ENCODE peak calls at places on chromosomes 12 and 14, in eight cellular contexts. C is brain microvascular endothelial cell; V is OCI-LY7; T is CD4-positive, alpha-beta T cell; R is AG04450; J is CD8-positive, alpha-beta memory T cell; A is IMR-90; H is ovary. U is an unnamed sample.

GRCh38 chr14:24058260-24058950 is 6.6 kb downstream of the CARMIL3 start:
- DNase-seq in R (peak; percentile 59), A (peak; percentile 64), J (peak; percentile 52), V (peak; percentile 41), H (peak; percentile 63), T (no peak), C (peak; percentile 74), U (peak; percentile 84)

GRCh38 chr12:58364389-58365086 is 423.2 kb downstream of the ATP23 start:
- DNase-seq in C (peak; percentile 98), T (no peak), A (peak; percentile 99), V (no peak), J (no peak), R (peak; percentile 97), H (no peak), U (peak; percentile 15)

GRCh38 chr12:57836442-57837375 is 9.8 kb downstream of the CTDSP2 start:
- DNase-seq in T (no peak), C (peak; percentile 80), A (peak; percentile 86), J (no peak), H (peak; percentile 93), R (peak; percentile 46), V (peak; percentile 83), U (peak; percentile 72)

GRCh38 chr12:131066886-131067490 is 113.3 kb downstream of the ADGRD1 start:
- DNase-seq in H (peak; percentile 69), C (no peak), J (no peak), V (no peak), A (no peak), R (no peak), T (no peak), U (no peak)

GRCh38 chr14:37707716-37708115 is 112.3 kb downstream of the TTC6 start:
- DNase-seq in A (peak; percentile 48), H (no peak), T (no peak), J (no peak), C (no peak), R (no peak), V (no peak), U (no peak)

GRCh38 chr14:59358105-59358504 is 107.1 kb downstream of the GPR135 start:
- DNase-seq in A (peak; percentile 67), H (no peak), J (no peak), C (no peak), V (no peak), R (no peak), T (no peak), U (peak; percentile 79)

GRCh38 chr12:79566452-79566851 is 124.3 kb downstream of the PAWR start:
- DNase-seq in H (no peak), R (no peak), C (no peak), J (no peak), A (peak; percentile 24), V (peak; percentile 24), T (no peak), U (no peak)

GRCh38 chr12:990308-990648 is 745 bp upstream of the ERC1 start:
- DNase-seq in J (peak; percentile 27), H (peak; percentile 68), T (peak; percentile 38), R (no peak), C (peak; percentile 50), V (peak; percentile 74), A (peak; percentile 74), U (peak; percentile 85)

GRCh38 chr14:52998376-52999010 is 47.6 kb upstream of the FERMT2 start:
- DNase-seq in J (no peak), C (peak; percentile 65), H (no peak), R (peak; percentile 88), A (peak; percentile 97), V (no peak), T (no peak), U (no peak)

GRCh38 chr12:1507308-1507707 is 87.1 kb downstream of the FBXL14 start:
- DNase-seq in C (no peak), T (no peak), J (no peak), H (no peak), V (no peak), R (no peak), A (no peak), U (no peak)

GRCh38 chr12:85996280-85996679 is 122.2 kb downstream of the NTS start:
- DNase-seq in C (no peak), R (no peak), T (no peak), H (no peak), J (no peak), V (no peak), A (no peak), U (no peak)

GRCh38 chr12:31518680-31519227 is 72.2 kb downstream of the DENND5B start:
- DNase-seq in J (no peak), A (peak; percentile 100), T (no peak), R (peak; percentile 99), V (peak; percentile 33), H (peak; percentile 35), C (peak; percentile 100), U (no peak)

GRCh38 chr14:75711134-75711795 is 50.2 kb downstream of the TTLL5 start:
- DNase-seq in J (no peak), C (peak; percentile 27), V (peak; percentile 32), A (peak; percentile 72), R (peak; percentile 37), T (no peak), H (no peak), U (peak; percentile 29)

GRCh38 chr12:128727461-128727860 is 96.3 kb downstream of the SLC15A4 start:
- DNase-seq in V (no peak), C (no peak), A (no peak), H (no peak), T (no peak), R (no peak), J (no peak), U (no peak)

DNA sequence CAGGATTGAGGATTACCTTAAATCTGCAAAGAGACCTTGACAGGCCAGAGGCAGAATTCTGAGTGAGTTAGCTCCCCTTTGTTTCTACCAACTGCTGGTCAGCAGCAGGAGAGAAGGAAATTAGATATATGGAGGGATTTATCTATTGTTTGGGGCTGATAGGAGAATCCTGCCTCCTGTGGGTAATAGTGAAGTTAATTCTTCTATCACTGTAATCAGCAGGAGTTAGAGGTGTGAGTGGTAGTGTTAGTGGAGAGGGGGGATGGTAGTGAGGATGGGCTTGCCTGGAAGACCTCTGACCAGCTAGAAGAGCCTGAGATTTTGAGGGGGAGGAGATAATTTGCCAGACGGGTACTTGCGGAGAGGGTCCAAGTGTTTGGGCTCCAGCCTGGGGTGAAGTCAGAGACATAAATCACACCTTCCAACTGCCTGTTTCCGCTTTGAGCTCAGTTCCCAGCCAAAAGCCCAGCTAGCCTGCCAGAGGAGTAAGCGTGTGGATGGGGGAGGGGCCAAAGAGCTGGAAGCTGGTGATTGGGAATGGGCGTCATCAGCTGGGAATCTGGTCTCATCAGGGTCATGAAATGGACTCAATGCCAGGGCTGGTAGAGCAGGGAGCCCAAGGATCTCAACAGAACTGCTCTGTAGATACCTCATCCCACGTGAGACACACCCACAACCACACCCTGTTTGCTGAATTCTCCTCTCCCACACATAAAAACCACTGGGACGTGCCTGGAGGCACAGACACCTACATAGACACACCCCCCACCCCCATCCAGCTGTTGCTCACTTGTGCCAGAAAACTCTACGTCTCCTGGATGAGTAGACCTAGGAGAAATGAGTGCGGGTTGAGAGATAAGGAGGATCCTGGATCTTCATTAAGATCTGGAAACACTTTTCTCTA is 13.1 kb upstream of the ITGA5 start:
- DNase-seq in T (no peak), C (no peak), V (no peak), R (peak; percentile 16), J (no peak), A (peak; percentile 80), H (peak; percentile 64), U (peak; percentile 43)
- H3K27ac ChIP-seq in T (no peak overlapping the region), C (no peak overlapping the region), V (no peak overlapping the region), R (no peak overlapping the region), J (peak overlapping the region; percentile 28), A (no peak overlapping the region), H (peak overlapping the region; percentile 15), U (peak overlapping the region; percentile 55)

GRCh38 chr14:34676516-34677211 is 37.7 kb downstream of the CFL2 start:
- DNase-seq in R (no peak), A (no peak), V (no peak), J (no peak), T (no peak), H (no peak), C (no peak), U (peak; percentile 18)
- H3K27ac ChIP-seq in R (no peak overlapping the region), A (no peak overlapping the region), V (no peak overlapping the region), J (no peak overlapping the region), T (no peak overlapping the region), H (no peak overlapping the region), C (no peak overlapping the region), U (no peak overlapping the region)

DNA sequence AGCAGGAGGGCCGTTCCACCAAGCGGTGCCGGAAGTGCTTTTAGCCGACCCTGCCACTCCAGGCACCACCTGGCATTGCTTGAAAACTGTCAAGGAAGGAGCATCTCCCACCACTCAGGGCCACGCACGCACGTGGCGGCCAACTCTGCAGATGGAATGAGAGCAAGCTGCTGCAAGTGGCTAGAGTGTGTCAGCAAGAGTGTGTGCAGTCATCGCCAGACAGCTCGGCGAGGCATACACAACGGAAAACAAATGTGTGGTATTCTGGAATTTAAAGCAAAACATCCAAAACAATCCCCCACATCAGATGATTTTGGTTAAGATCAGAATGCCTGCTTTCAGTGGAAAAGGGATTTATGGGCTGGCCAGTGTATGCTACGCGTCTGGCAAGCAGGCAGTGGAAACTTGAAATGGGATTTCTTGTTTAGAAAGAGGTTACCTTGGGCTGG is 11.2 kb downstream of the CD9 start:
- DNase-seq in T (no peak), R (peak; percentile 83), A (peak; percentile 91), V (no peak), J (no peak), H (no peak), C (peak; percentile 25), U (no peak)
- H3K27ac ChIP-seq in T (no peak overlapping the region), R (peak overlapping the region; percentile 68), A (peak overlapping the region; percentile 76), V (no peak overlapping the region), J (no peak overlapping the region), H (no peak overlapping the region), C (no peak overlapping the region), U (peak overlapping the region; percentile 19)

GRCh38 chr12:40162022-40162421 is 56.1 kb upstream of the SLC2A13 start:
- DNase-seq in V (no peak), A (no peak), T (no peak), R (no peak), H (no peak), J (no peak), C (no peak), U (no peak)

GRCh38 chr12:40156031-40156764 is 50.3 kb upstream of the SLC2A13 start:
- DNase-seq in A (no peak), H (no peak), V (no peak), J (no peak), R (no peak), C (no peak), T (no peak), U (no peak)

GRCh38 chr12:40154381-40154780 is 48.5 kb upstream of the SLC2A13 start:
- DNase-seq in J (no peak), R (no peak), T (no peak), A (no peak), C (no peak), V (no peak), H (no peak), U (no peak)

GRCh38 chr12:40157307-40157706 is 51.4 kb upstream of the SLC2A13 start:
- DNase-seq in T (no peak), J (no peak), V (no peak), C (no peak), R (no peak), H (no peak), A (no peak), U (no peak)

DNA sequence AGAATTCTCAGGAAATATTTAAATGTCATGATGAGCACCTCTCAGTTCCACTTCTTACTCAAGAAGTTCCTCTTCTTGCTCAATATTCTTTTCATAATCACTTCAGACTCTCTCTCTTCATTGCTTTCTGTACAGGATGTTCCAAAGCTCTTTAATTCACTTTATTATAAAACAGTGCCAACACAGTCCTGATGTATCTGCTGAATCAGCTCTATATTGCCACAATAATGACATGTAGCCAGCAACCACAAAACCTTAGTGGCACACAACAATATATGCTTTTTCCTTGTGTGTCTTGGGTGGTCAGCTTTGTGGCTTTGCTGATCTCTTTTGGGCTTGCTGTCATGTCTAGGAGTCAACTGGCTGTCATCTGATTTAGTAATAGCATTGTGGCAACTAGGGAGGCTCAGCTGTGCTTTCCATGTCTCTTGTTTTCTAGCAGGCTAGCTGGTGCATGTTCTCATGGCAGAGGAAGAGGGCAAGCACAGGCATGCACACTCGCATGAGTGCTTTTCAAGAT is 52.8 kb upstream of the SLC2A13 start:
- DNase-seq in R (no peak), T (no peak), V (no peak), J (no peak), A (no peak), C (no peak), H (no peak), U (peak; percentile 6)
- H3K27ac ChIP-seq in R (no peak overlapping the region), T (no peak overlapping the region), V (no peak overlapping the region), J (no peak overlapping the region), A (no peak overlapping the region), C (no peak overlapping the region), H (no peak overlapping the region), U (no peak overlapping the region)

U was measured in thyroid gland.